ENCODE peak calls at places on chromosomes 13 and 19, in eight cellular contexts. E, Y, R, O, C, H, I and P are unnamed samples.

GRCh38 chr13:23140492-23140891 is 40.3 kb upstream of the SGCG start:
- DNase-seq in E (no peak), Y (peak; percentile 6), R (no peak), O (peak; percentile 24), C (no peak), H (no peak), I (no peak), P (no peak)

GRCh38 chr19:4456843-4457653 is 546 bp downstream of the UBXN6 start:
- DNase-seq in E (peak; percentile 47), Y (no peak), R (no peak), O (peak; percentile 56), C (no peak), H (no peak), I (peak; percentile 28), P (no peak)

GRCh38 chr13:29861694-29862110 is 11.3 kb upstream of the UBL3 start:
- DNase-seq in E (no peak), Y (peak; percentile 51), R (no peak), O (peak; percentile 97), C (no peak), H (no peak), I (no peak), P (no peak)

GRCh38 chr19:15104411-15104810 is 2.8 kb upstream of the SYDE1 start:
- DNase-seq in E (no peak), Y (no peak), R (no peak), O (no peak), C (no peak), H (no peak), I (no peak), P (no peak)

GRCh38 chr13:51091839-51092238 is 19.2 kb downstream of the C13orf42 start:
- DNase-seq in E (no peak), Y (no peak), R (no peak), O (no peak), C (no peak), H (no peak), I (no peak), P (no peak)

GRCh38 chr13:27622102-27622820 is 569 bp downstream of the POLR1D start:
- DNase-seq in E (peak; percentile 35), Y (peak; percentile 20), R (no peak), O (peak; percentile 13), C (peak; percentile 15), H (no peak), I (peak; percentile 5), P (no peak)

GRCh38 chr19:10617409-10618121 is 7.8 kb upstream of the SLC44A2 start:
- DNase-seq in E (no peak), Y (no peak), R (no peak), O (peak; percentile 89), C (peak; percentile 70), H (no peak), I (no peak), P (no peak)

GRCh38 chr13:42108217-42108616 is 59.8 kb downstream of the DGKH start:
- DNase-seq in E (no peak), Y (no peak), R (no peak), O (no peak), C (no peak), H (no peak), I (no peak), P (no peak)

GRCh38 chr13:38759390-38759789 is 72.5 kb downstream of the FREM2 start:
- DNase-seq in E (no peak), Y (no peak), R (no peak), O (no peak), C (no peak), H (no peak), I (no peak), P (no peak)

GRCh38 chr13:31910633-31911032 is 120.9 kb upstream of the FRY start:
- DNase-seq in E (no peak), Y (no peak), R (no peak), O (no peak), C (no peak), H (no peak), I (no peak), P (no peak)

GRCh38 chr13:44437356-44438233 is 64.0 kb downstream of the SERP2 start:
- DNase-seq in E (no peak), Y (peak; percentile 49), R (no peak), O (peak; percentile 63), C (no peak), H (no peak), I (no peak), P (no peak)

GRCh38 chr13:44713793-44714469 is 137.8 kb upstream of the TSC22D1 start:
- DNase-seq in E (no peak), Y (peak; percentile 76), R (no peak), O (peak; percentile 94), C (no peak), H (no peak), I (peak; percentile 9), P (no peak)

GRCh38 chr19:55820037-55820436 is 11.8 kb downstream of the NLRP11 start:
- DNase-seq in E (no peak), Y (no peak), R (no peak), O (no peak), C (no peak), H (no peak), I (no peak), P (no peak)

GRCh38 chr13:25971499-25972145 is 80.2 kb downstream of the SHISA2 start:
- DNase-seq in E (no peak), Y (no peak), R (no peak), O (no peak), C (peak; percentile 21), H (no peak), I (no peak), P (no peak)

GRCh38 chr19:22617614-22618325 is 16.4 kb upstream of the ZNF492 start:
- DNase-seq in E (no peak), Y (no peak), R (peak; percentile 68), O (no peak), C (no peak), H (no peak), I (no peak), P (no peak)

GRCh38 chr13:32381539-32381938 is 46.4 kb downstream of the N4BP2L1 start:
- DNase-seq in E (no peak), Y (peak; percentile 5), R (no peak), O (peak; percentile 37), C (no peak), H (no peak), I (peak; percentile 26), P (no peak)

GRCh38 chr13:73000027-73000674 is 58.7 kb upstream of the KLF5 start:
- DNase-seq in E (no peak), Y (no peak), R (no peak), O (peak; percentile 19), C (no peak), H (no peak), I (no peak), P (no peak)

GRCh38 chr13:98892077-98892476 is 85.8 kb downstream of the DOCK9 start:
- DNase-seq in E (no peak), Y (no peak), R (no peak), O (no peak), C (no peak), H (no peak), I (no peak), P (no peak)

GRCh38 chr19:47603706-47604310 is 5.1 kb upstream of the BICRA start:
- DNase-seq in E (no peak), Y (no peak), R (peak; percentile 19), O (no peak), C (no peak), H (no peak), I (no peak), P (no peak)

GRCh38 chr19:7863157-7863970 is 10.8 kb downstream of the PRR36 start:
- DNase-seq in E (no peak), Y (no peak), R (no peak), O (no peak), C (no peak), H (no peak), I (no peak), P (no peak)
- TF ChIP-seq POLR2A in E (no peak), Y (no peak), R (no peak), O (no peak), C (no peak), H (no peak), I (no peak), P (no peak)

GRCh38 chr19:19626516-19627441 is 1.2 kb downstream of the LPAR2 start:
- DNase-seq in E (no peak), Y (no peak), R (no peak), O (no peak), C (no peak), H (no peak), I (no peak), P (no peak)

GRCh38 chr19:19627442-19627715 is 641 bp downstream of the LPAR2 start:
- DNase-seq in E (no peak), Y (no peak), R (no peak), O (no peak), C (no peak), H (no peak), I (no peak), P (no peak)

GRCh38 chr19:19628499-19629134 is 597 bp upstream of the LPAR2 start:
- DNase-seq in E (peak; percentile 69), Y (peak; percentile 25), R (no peak), O (peak; percentile 48), C (peak; percentile 45), H (no peak), I (no peak), P (peak; percentile 73)

GRCh38 chr19:19630062-19630414 is 2.0 kb upstream of the LPAR2 start:
- DNase-seq in E (no peak), Y (no peak), R (no peak), O (no peak), C (no peak), H (no peak), I (no peak), P (no peak)

GRCh38 chr19:19627716-19628498 is at the start of gene LPAR2:
- DNase-seq in E (peak; percentile 82), Y (no peak), R (no peak), O (no peak), C (peak; percentile 69), H (no peak), I (no peak), P (peak; percentile 76)
- TF ChIP-seq POLR2A in E (peak; percentile 25), Y (no peak), R (no peak), O (no peak), C (peak; percentile 39), H (no peak), I (no peak), P (peak; percentile 46)

DNA sequence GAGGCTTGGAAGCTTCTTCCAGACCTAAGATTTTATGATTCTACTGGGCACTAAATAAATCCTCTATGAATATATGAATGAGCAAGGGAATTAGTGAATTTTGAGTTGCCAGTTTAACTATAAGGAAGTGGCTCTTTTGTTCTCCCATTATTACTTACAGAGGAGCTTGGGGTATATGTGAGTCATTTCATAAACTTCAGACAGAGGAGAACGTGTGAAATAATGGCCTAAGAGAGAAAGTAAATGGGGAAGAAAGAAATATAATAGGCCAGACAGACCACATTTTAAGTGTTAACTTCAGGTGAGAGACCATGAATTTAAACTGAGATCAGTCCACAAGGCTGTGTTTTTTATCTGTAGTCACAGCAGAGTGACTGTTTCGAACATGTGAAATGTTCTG is 570.9 kb downstream of the GPC6 start:
- DNase-seq in E (no peak), Y (no peak), R (no peak), O (peak; percentile 21), C (no peak), H (no peak), I (no peak), P (no peak)
- TF ChIP-seq POLR2A in E (no peak), Y (no peak), R (no peak), O (no peak), C (no peak), H (no peak), I (no peak), P (no peak)

GRCh38 chr19:41225238-41226052 is 6.4 kb downstream of the AXL start:
- DNase-seq in E (peak; percentile 48), Y (peak; percentile 100), R (no peak), O (peak; percentile 100), C (peak; percentile 36), H (peak; percentile 89), I (peak; percentile 78), P (peak; percentile 26)
- TF ChIP-seq POLR2A in E (no peak), Y (no peak), R (no peak), O (peak; percentile 32), C (no peak), H (no peak), I (peak; percentile 11), P (no peak)